ENCODE peak calls at places on chromosomes 6 and 20, in six cellular contexts. C, W, N, K, L and A are unnamed samples.

GRCh38 chr6:3650959-3651697 is 100.4 kb downstream of the PXDC1 start:
- DNase-seq in W (no peak), N (no peak), K (no peak), C (no peak), L (no peak), A (no peak)

GRCh38 chr6:151372164-151372563 is 19.2 kb downstream of the ZBTB2 start:
- DNase-seq in K (no peak), L (no peak), C (no peak), N (no peak), W (no peak), A (no peak)

GRCh38 chr20:26163890-26164289 is 467.2 kb upstream of the ZNF337 start:
- DNase-seq in K (no peak), W (no peak), L (no peak), C (no peak), N (no peak), A (peak)

GRCh38 chr6:14743465-14744211 is 502.2 kb upstream of the JARID2 start:
- DNase-seq in L (peak), W (no peak), C (no peak), N (no peak), K (peak), A (peak)

GRCh38 chr6:30167101-30167500 is 3.8 kb downstream of the TRIM15 start:
- DNase-seq in N (no peak), K (no peak), L (no peak), C (no peak), W (no peak), A (no peak)

GRCh38 chr20:48820649-48820973 is 7.2 kb downstream of the PREX1 start:
- DNase-seq in N (no peak), C (no peak), K (no peak), L (no peak), W (no peak), A (no peak)

GRCh38 chr6:39816744-39817143 is 24.6 kb downstream of the DAAM2 start:
- DNase-seq in N (no peak), W (no peak), K (no peak), C (no peak), L (no peak), A (no peak)

GRCh38 chr6:69624944-69625343 is 171.9 kb downstream of the LMBRD1 start:
- DNase-seq in N (no peak), W (no peak), K (no peak), C (no peak), L (no peak), A (peak)

GRCh38 chr6:146357578-146358340 is 185.9 kb upstream of the RAB32 start:
- DNase-seq in K (no peak), W (no peak), L (no peak), C (no peak), N (no peak), A (peak)

GRCh38 chr20:49340161-49340966 is 62.5 kb upstream of the ZNFX1 start:
- DNase-seq in K (no peak), N (no peak), L (no peak), W (no peak), C (no peak), A (no peak)

GRCh38 chr20:61430228-61430624 is 178.2 kb downstream of the CDH4 start:
- DNase-seq in C (no peak), K (no peak), W (no peak), L (no peak), N (no peak), A (no peak)

GRCh38 chr20:52768649-52769048 is 203.5 kb upstream of the TSHZ2 start:
- DNase-seq in C (no peak), W (no peak), K (no peak), L (no peak), N (no peak), A (no peak)

GRCh38 chr20:52974155-52974554 is 2.0 kb downstream of the TSHZ2 start:
- DNase-seq in C (no peak), W (no peak), K (peak), L (peak), N (peak), A (no peak)

GRCh38 chr6:35497571-35498406 is 910 bp upstream of the TEAD3 start:
- DNase-seq in K (peak), L (peak), N (peak), C (no peak), W (peak), A (peak)

GRCh38 chr6:164859791-164860190 is 449.6 kb downstream of the C6orf118 start:
- DNase-seq in L (no peak), K (no peak), W (no peak), C (no peak), N (no peak), A (no peak)

GRCh38 chr6:142947702-142948480 is 2.9 kb upstream of the HIVEP2 start:
- DNase-seq in K (peak), W (no peak), C (no peak), L (no peak), N (no peak), A (no peak)

GRCh38 chr6:138817799-138818198 is 21.9 kb downstream of the ECT2L start:
- DNase-seq in C (peak), K (no peak), L (no peak), N (no peak), W (no peak), A (peak)